ENCODE peak calls at places on chromosomes 6 and 20, in seven cellular contexts. One of them, this sample, is unnamed.

GRCh38 chr6:24610672-24611071 is 35.3 kb downstream of the KIAA0319 start:
- DNase-seq in neural crest cell: no peak
- DNase-seq in GM20000: no peak
- DNase-seq in HCEC 1CT: no peak
- DNase-seq in activated gamma-delta T cell treated with Interleukin-2 at 50 U/mL for 16 hours: no peak
- DNase-seq in psoas muscle: no peak
- DNase-seq in pulmonary artery endothelial cell: no peak
- DNase-seq in this sample: no peak

GRCh38 chr6:162889303-162889702 is 161.5 kb downstream of the PACRG start:
- DNase-seq in GM20000: no peak
- DNase-seq in HCEC 1CT: no peak
- DNase-seq in neural crest cell: no peak
- DNase-seq in pulmonary artery endothelial cell: no peak
- DNase-seq in activated gamma-delta T cell treated with Interleukin-2 at 50 U/mL for 16 hours: no peak
- DNase-seq in psoas muscle: no peak
- DNase-seq in this sample: no peak

GRCh38 chr20:37711001-37711400 is 17.2 kb downstream of the CTNNBL1 start:
- DNase-seq in activated gamma-delta T cell treated with Interleukin-2 at 50 U/mL for 16 hours: no peak
- DNase-seq in pulmonary artery endothelial cell: peak
- DNase-seq in GM20000: no peak
- DNase-seq in neural crest cell: no peak
- DNase-seq in HCEC 1CT: no peak
- DNase-seq in psoas muscle: no peak
- DNase-seq in this sample: no peak

GRCh38 chr6:165118736-165119135 is 190.7 kb downstream of the C6orf118 start:
- DNase-seq in neural crest cell: no peak
- DNase-seq in GM20000: no peak
- DNase-seq in psoas muscle: no peak
- DNase-seq in HCEC 1CT: no peak
- DNase-seq in activated gamma-delta T cell treated with Interleukin-2 at 50 U/mL for 16 hours: no peak
- DNase-seq in pulmonary artery endothelial cell: no peak
- DNase-seq in this sample: no peak

GRCh38 chr6:41650120-41650519 is 11.9 kb downstream of the MDFI start:
- DNase-seq in neural crest cell: no peak
- DNase-seq in HCEC 1CT: no peak
- DNase-seq in GM20000: no peak
- DNase-seq in pulmonary artery endothelial cell: no peak
- DNase-seq in activated gamma-delta T cell treated with Interleukin-2 at 50 U/mL for 16 hours: no peak
- DNase-seq in psoas muscle: no peak
- DNase-seq in this sample: no peak

GRCh38 chr6:103675807-103676406 is 1183.8 kb downstream of the HACE1 start:
- DNase-seq in GM20000: no peak
- DNase-seq in neural crest cell: no peak
- DNase-seq in HCEC 1CT: no peak
- DNase-seq in activated gamma-delta T cell treated with Interleukin-2 at 50 U/mL for 16 hours: no peak
- DNase-seq in pulmonary artery endothelial cell: no peak
- DNase-seq in psoas muscle: no peak
- DNase-seq in this sample: no peak

GRCh38 chr6:44256291-44257006 is 879 bp downstream of the SLC35B2 start:
- DNase-seq in activated gamma-delta T cell treated with Interleukin-2 at 50 U/mL for 16 hours: peak
- DNase-seq in neural crest cell: no peak
- DNase-seq in psoas muscle: no peak
- DNase-seq in pulmonary artery endothelial cell: no peak
- DNase-seq in GM20000: no peak
- DNase-seq in HCEC 1CT: no peak
- DNase-seq in this sample: no peak

GRCh38 chr6:159691963-159692287 is 1.1 kb downstream of the SOD2 start:
- DNase-seq in GM20000: peak
- DNase-seq in HCEC 1CT: no peak
- DNase-seq in psoas muscle: no peak
- DNase-seq in pulmonary artery endothelial cell: no peak
- DNase-seq in activated gamma-delta T cell treated with Interleukin-2 at 50 U/mL for 16 hours: no peak
- DNase-seq in neural crest cell: no peak
- DNase-seq in this sample: no peak

GRCh38 chr6:2608508-2608907 is 142.2 kb downstream of the MYLK4 start:
- DNase-seq in activated gamma-delta T cell treated with Interleukin-2 at 50 U/mL for 16 hours: no peak
- DNase-seq in neural crest cell: no peak
- DNase-seq in pulmonary artery endothelial cell: no peak
- DNase-seq in GM20000: no peak
- DNase-seq in HCEC 1CT: no peak
- DNase-seq in psoas muscle: no peak
- DNase-seq in this sample: no peak

GRCh38 chr6:111555041-111555440 is 50.6 kb downstream of the TRAF3IP2 start:
- DNase-seq in psoas muscle: no peak
- DNase-seq in activated gamma-delta T cell treated with Interleukin-2 at 50 U/mL for 16 hours: no peak
- DNase-seq in GM20000: no peak
- DNase-seq in neural crest cell: no peak
- DNase-seq in HCEC 1CT: no peak
- DNase-seq in pulmonary artery endothelial cell: no peak
- DNase-seq in this sample: no peak

GRCh38 chr6:3376064-3376463 is 80.8 kb downstream of the SLC22A23 start:
- DNase-seq in GM20000: no peak
- DNase-seq in neural crest cell: no peak
- DNase-seq in HCEC 1CT: no peak
- DNase-seq in pulmonary artery endothelial cell: no peak
- DNase-seq in psoas muscle: no peak
- DNase-seq in activated gamma-delta T cell treated with Interleukin-2 at 50 U/mL for 16 hours: no peak
- DNase-seq in this sample: no peak

GRCh38 chr6:124927806-124928205 is 34.4 kb upstream of the RNF217 start:
- DNase-seq in HCEC 1CT: peak
- DNase-seq in psoas muscle: no peak
- DNase-seq in neural crest cell: no peak
- DNase-seq in activated gamma-delta T cell treated with Interleukin-2 at 50 U/mL for 16 hours: no peak
- DNase-seq in GM20000: no peak
- DNase-seq in pulmonary artery endothelial cell: no peak
- DNase-seq in this sample: no peak

GRCh38 chr20:51043811-51044210 is 20.9 kb upstream of the KCNG1 start:
- DNase-seq in pulmonary artery endothelial cell: no peak
- DNase-seq in HCEC 1CT: peak
- DNase-seq in GM20000: no peak
- DNase-seq in psoas muscle: no peak
- DNase-seq in activated gamma-delta T cell treated with Interleukin-2 at 50 U/mL for 16 hours: no peak
- DNase-seq in neural crest cell: no peak
- DNase-seq in this sample: no peak

GRCh38 chr6:140784573-140784972 is 1348.2 kb upstream of the GJE1 start:
- DNase-seq in activated gamma-delta T cell treated with Interleukin-2 at 50 U/mL for 16 hours: no peak
- DNase-seq in pulmonary artery endothelial cell: peak
- DNase-seq in psoas muscle: no peak
- DNase-seq in neural crest cell: no peak
- DNase-seq in HCEC 1CT: peak
- DNase-seq in GM20000: no peak
- DNase-seq in this sample: no peak

GRCh38 chr6:107820571-107821261 is 3.4 kb downstream of the SCML4 start:
- DNase-seq in neural crest cell: no peak
- DNase-seq in psoas muscle: no peak
- DNase-seq in GM20000: no peak
- DNase-seq in activated gamma-delta T cell treated with Interleukin-2 at 50 U/mL for 16 hours: peak
- DNase-seq in HCEC 1CT: no peak
- DNase-seq in pulmonary artery endothelial cell: no peak
- DNase-seq in this sample: peak

GRCh38 chr20:5886788-5887187 is 63.5 kb downstream of the TRMT6 start:
- DNase-seq in neural crest cell: no peak
- DNase-seq in psoas muscle: peak
- DNase-seq in GM20000: no peak
- DNase-seq in pulmonary artery endothelial cell: no peak
- DNase-seq in HCEC 1CT: no peak
- DNase-seq in activated gamma-delta T cell treated with Interleukin-2 at 50 U/mL for 16 hours: no peak
- DNase-seq in this sample: no peak

GRCh38 chr6:36327226-36328009 is 9.3 kb downstream of the BNIP5 start:
- DNase-seq in psoas muscle: no peak
- DNase-seq in pulmonary artery endothelial cell: no peak
- DNase-seq in GM20000: no peak
- DNase-seq in HCEC 1CT: no peak
- DNase-seq in neural crest cell: no peak
- DNase-seq in activated gamma-delta T cell treated with Interleukin-2 at 50 U/mL for 16 hours: no peak
- DNase-seq in this sample: no peak

GRCh38 chr6:35425284-35425683 is 26.9 kb upstream of the FANCE start:
- DNase-seq in activated gamma-delta T cell treated with Interleukin-2 at 50 U/mL for 16 hours: no peak
- DNase-seq in neural crest cell: no peak
- DNase-seq in HCEC 1CT: peak
- DNase-seq in pulmonary artery endothelial cell: peak
- DNase-seq in GM20000: no peak
- DNase-seq in psoas muscle: no peak
- DNase-seq in this sample: no peak

GRCh38 chr6:156701961-156702360 is 75.2 kb upstream of the ARID1B start:
- DNase-seq in psoas muscle: no peak
- DNase-seq in activated gamma-delta T cell treated with Interleukin-2 at 50 U/mL for 16 hours: no peak
- DNase-seq in GM20000: no peak
- DNase-seq in neural crest cell: no peak
- DNase-seq in pulmonary artery endothelial cell: no peak
- DNase-seq in HCEC 1CT: no peak
- DNase-seq in this sample: no peak

GRCh38 chr6:154499854-154500589 is 10.5 kb downstream of the CNKSR3 start:
- DNase-seq in pulmonary artery endothelial cell: peak
- DNase-seq in activated gamma-delta T cell treated with Interleukin-2 at 50 U/mL for 16 hours: no peak
- DNase-seq in psoas muscle: no peak
- DNase-seq in HCEC 1CT: no peak
- DNase-seq in neural crest cell: no peak
- DNase-seq in GM20000: no peak
- DNase-seq in this sample: no peak